ENCODE peak calls at places on chromosome 18, in six cellular contexts. H is transverse colon; Y is WERI-Rb-1; M is CD8-positive, alpha-beta memory T cell; E is tibial artery; G is adrenal gland. S is an unnamed sample. For H3K36me3, the result is how much of the 10 kb centered on the place peaks cover.

GRCh38 chr18:32429427-32429826 is 41.3 kb downstream of the GAREM1 start:
- DNase-seq in Y (no peak), M (no peak), E (no peak), H (no peak), G (no peak), S (no peak)

GRCh38 chr18:21109936-21110666 is 1.5 kb downstream of the ROCK1 start:
- DNase-seq in H (no peak), G (no peak), E (no peak), M (no peak), Y (no peak), S (no peak)

GRCh38 chr18:49841236-49842217 is 28.2 kb upstream of the ACAA2 start:
- DNase-seq in G (no peak), E (no peak), M (no peak), H (no peak), Y (no peak), S (no peak)

GRCh38 chr18:36419913-36420531 is 122.5 kb downstream of the FHOD3 start:
- DNase-seq in G (no peak), M (no peak), H (no peak), E (no peak), Y (no peak), S (no peak)

GRCh38 chr18:62586781-62587487 is 64.1 kb downstream of the ZCCHC2 start:
- DNase-seq in H (no peak), G (no peak), E (no peak), M (no peak), Y (no peak), S (no peak)

GRCh38 chr18:2050702-2051201 is 520.6 kb downstream of the METTL4 start:
- DNase-seq in Y (no peak), M (no peak), G (no peak), E (no peak), H (no peak), S (no peak)

GRCh38 chr18:49472459-49472858 is 12.0 kb upstream of the DYM start:
- DNase-seq in G (no peak), M (no peak), H (no peak), Y (no peak), E (no peak), S (no peak)

GRCh38 chr18:59374112-59374511 is 15.0 kb upstream of the LMAN1 start:
- DNase-seq in E (no peak), H (no peak), Y (no peak), G (no peak), M (no peak), S (no peak)

GRCh38 chr18:26091047-26091630 is 726 bp upstream of the SS18 start:
- DNase-seq in G (peak), H (no peak), Y (no peak), M (no peak), E (peak), S (peak)

GRCh38 chr18:79612291-79613108 is 67.1 kb upstream of the CTDP1 start:
- DNase-seq in H (no peak), E (peak), Y (peak), M (no peak), G (no peak), S (no peak)

GRCh38 chr18:22165049-22165602 is 4.3 kb upstream of the GATA6 start:
- DNase-seq in G (no peak), H (no peak), Y (no peak), M (no peak), E (no peak), S (peak)

GRCh38 chr18:6821346-6821745 is 91.8 kb downstream of the ARHGAP28 start:
- DNase-seq in G (no peak), M (no peak), H (no peak), E (no peak), Y (no peak), S (no peak)

GRCh38 chr18:37565138-37565984 is at the start of gene CELF4:
- DNase-seq in M (no peak), G (no peak), E (no peak), H (no peak), Y (peak), S (peak)

GRCh38 chr18:74084184-74084583 is 63.5 kb downstream of the FBXO15 start:
- DNase-seq in M (no peak), Y (no peak), G (no peak), H (no peak), E (no peak), S (peak)

GRCh38 chr18:39773656-39774055 is 2181.4 kb upstream of the PIK3C3 start:
- DNase-seq in M (no peak), Y (no peak), H (no peak), G (no peak), E (no peak), S (no peak)

GRCh38 chr18:27674411-27674810 is 489.3 kb upstream of the CHST9 start:
- DNase-seq in G (no peak), M (no peak), Y (no peak), H (no peak), E (no peak), S (no peak)

GRCh38 chr18:58194028-58194427 is 150.0 kb downstream of the NEDD4L start:
- DNase-seq in M (no peak), G (no peak), Y (peak), H (no peak), E (no peak), S (peak)

GRCh38 chr18:41744664-41745063 is 210.4 kb upstream of the PIK3C3 start:
- DNase-seq in M (no peak), H (no peak), Y (no peak), G (no peak), E (no peak), S (peak)

GRCh38 chr18:2179498-2180183 is 391.7 kb downstream of the METTL4 start:
- DNase-seq in Y (no peak), H (no peak), G (no peak), M (no peak), E (no peak), S (no peak)

GRCh38 chr18:53943463-53943862 is 281.0 kb downstream of the MBD2 start:
- DNase-seq in Y (no peak), H (no peak), E (no peak), M (no peak), G (no peak), S (no peak)

GRCh38 chr18:63150942-63151421 is 168.6 kb downstream of the BCL2 start:
- DNase-seq in H (no peak), M (no peak), Y (no peak), E (no peak), G (no peak), S (no peak)

GRCh38 chr18:24544141-24544498 is 83.7 kb downstream of the HRH4 start:
- DNase-seq in G (no peak), Y (no peak), H (no peak), M (no peak), E (no peak), S (peak)

GRCh38 chr18:7617738-7618422 is 50.8 kb downstream of the PTPRM start:
- DNase-seq in E (peak), G (no peak), M (no peak), Y (no peak), H (peak), S (no peak)

GRCh38 chr18:12278765-12279682 is 24.9 kb downstream of the CIDEA start:
- DNase-seq in H (peak), Y (no peak), G (peak), E (peak), M (no peak), S (peak)
- H3K4me3 ChIP-seq in H (peak), Y (no peak), G (no peak), E (peak), M (no peak), S (no peak)

DNA sequence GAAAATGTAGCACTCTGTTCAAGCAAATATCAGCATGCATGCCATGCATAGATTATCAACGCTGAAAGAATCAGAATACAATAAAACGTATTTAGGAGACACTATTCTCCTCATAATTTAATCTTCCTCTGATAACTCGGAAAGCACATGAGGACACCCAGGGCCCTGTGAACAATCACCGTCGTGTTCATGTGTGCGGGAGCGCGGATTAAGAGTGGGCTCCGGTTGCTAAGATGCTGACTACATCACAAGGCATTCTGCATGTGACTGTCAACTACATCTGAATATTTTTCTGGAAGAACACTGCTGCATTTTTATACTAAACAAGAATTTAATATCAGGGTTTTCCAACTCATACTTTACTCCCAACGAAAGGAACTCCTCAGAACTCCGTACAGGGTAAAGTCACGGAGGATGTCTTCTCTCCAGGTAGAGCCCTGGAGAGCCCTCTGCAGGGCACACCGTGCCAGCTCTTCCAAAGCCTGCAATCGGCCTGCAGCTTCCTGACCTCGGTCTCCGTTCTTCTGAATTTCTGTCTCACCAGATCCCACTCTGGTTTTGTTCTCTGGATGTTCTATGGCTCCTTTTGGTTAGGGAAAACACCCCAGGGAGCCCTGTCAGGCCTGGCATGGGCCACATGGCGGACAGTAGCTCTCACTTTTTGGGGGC is 59.6 kb downstream of the ZNF516 start:
- DNase-seq in Y (no peak), M (no peak), E (no peak), G (no peak), H (no peak), S (peak)
- H3K36me3 ChIP-seq in Y (half or more), M (under half), E (under half), G (under half), H (under half), S (under half)

DNA sequence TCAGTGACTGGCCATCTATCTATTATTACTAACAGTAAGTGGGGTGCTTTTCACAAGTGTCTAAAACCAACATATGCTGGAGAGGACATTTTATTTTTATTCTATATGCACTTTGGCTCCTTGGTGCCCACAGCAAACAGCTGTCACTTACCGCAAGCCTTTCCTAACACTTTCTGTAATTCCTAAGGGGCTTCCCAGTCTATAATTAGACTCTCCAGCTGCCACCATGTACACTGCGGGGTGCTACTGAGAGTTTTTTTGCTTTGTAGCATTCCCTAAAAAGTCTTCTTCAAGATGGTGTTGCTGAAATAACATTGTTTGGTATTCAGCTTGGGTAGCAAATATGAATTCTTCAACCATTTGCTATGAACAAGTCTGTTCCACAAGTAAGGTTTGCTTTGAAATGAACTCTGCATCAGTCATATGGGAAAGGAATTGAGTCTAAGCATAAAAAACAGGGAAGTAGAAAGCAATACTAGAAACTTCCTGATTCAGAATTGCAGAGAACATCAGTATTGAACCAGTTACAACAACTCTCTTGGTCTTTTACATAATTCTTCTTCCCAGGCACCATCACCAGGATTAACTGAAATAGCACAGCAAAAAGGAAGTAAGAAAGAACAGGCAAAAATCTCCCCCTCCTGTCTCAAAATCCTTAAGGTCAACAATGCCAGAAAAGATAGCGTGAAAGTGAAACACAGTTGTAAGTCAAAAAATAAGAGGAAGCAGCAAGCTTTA is 28.6 kb downstream of the EPB41L3 start:
- DNase-seq in Y (peak), G (no peak), M (no peak), E (no peak), H (no peak), S (no peak)
- H3K4me3 ChIP-seq in Y (no peak), G (no peak), M (no peak), E (no peak), H (no peak), S (no peak)

DNA sequence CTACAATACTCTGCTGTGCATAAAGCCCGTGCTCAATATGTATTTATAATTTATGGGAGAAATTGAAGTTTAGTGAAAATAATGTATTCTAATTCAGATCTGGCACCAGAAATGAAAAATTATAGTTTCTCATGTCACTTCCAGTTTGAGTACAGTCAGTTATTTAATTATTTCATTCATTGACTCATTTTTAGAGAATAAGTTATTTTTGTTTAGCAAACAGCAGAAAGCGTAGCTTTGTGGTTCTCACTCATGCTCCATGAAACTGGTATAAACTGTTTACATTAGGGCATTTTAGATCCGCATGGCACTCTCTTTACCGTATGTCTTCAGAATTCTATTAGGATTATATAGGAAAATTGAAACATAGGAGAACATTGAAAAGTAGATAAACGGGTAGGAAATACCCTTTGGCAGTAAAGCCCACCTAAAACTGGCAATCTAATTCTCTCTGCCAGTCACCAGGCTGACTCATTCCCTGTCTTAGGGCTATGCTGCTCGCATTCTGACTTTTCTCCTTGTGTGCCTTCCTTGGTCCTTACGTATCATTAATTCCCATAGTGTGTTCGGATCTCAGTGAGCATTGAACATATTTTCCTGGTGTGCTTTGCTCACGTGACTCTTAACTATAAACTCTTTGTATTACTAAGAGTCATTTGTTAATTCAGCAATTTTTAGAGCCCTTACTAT is 106.0 kb downstream of the ZNF236 start:
- DNase-seq in H (no peak), E (no peak), Y (no peak), G (no peak), M (no peak), S (no peak)
- H3K36me3 ChIP-seq in H (under half), E (half or more), Y (half or more), G (under half), M (under half), S (under half)